ENCODE peak calls at places on chromosomes 2 and 18, in eight cellular contexts. D is heart left ventricle, Y is neural crest cell, U is memory B cell, N is NCI-H748 treated with DMSO at 0.1 percent for 48 hours, Z is HS-27A, B is NCI-H1694, H is ureter. I is an unnamed sample.

GRCh38 chr2:60629263-60629662 is 75.8 kb upstream of the BCL11A start:
- DNase-seq in D (no peak), Y (no peak), U (no peak), N (no peak), Z (no peak), B (no peak), H (no peak), I (no peak)

GRCh38 chr2:31037058-31037457 is 101.2 kb downstream of the GALNT14 start:
- DNase-seq in D (no peak), Y (no peak), U (no peak), N (no peak), Z (no peak), B (no peak), H (no peak), I (no peak)

GRCh38 chr2:105380432-105381118 is 18.3 kb downstream of the FHL2 start:
- DNase-seq in D (no peak), Y (no peak), U (no peak), N (no peak), Z (no peak), B (no peak), H (no peak), I (no peak)

GRCh38 chr2:201532686-201533304 is 81.3 kb downstream of the STRADB start:
- DNase-seq in D (no peak), Y (no peak), U (no peak), N (no peak), Z (peak), B (no peak), H (no peak), I (no peak)

GRCh38 chr18:25005602-25006375 is 346.2 kb downstream of the ZNF521 start:
- DNase-seq in D (no peak), Y (no peak), U (no peak), N (no peak), Z (no peak), B (no peak), H (no peak), I (no peak)

GRCh38 chr2:2152451-2152850 is 178.6 kb downstream of the MYT1L start:
- DNase-seq in D (no peak), Y (no peak), U (no peak), N (no peak), Z (no peak), B (no peak), H (no peak), I (no peak)

GRCh38 chr2:217277646-217278048 is 417.8 kb upstream of the TNP1 start:
- DNase-seq in D (peak), Y (no peak), U (no peak), N (no peak), Z (peak), B (no peak), H (no peak), I (peak)

GRCh38 chr2:52144588-52144987 is 1112.7 kb upstream of the NRXN1 start:
- DNase-seq in D (no peak), Y (no peak), U (no peak), N (no peak), Z (no peak), B (no peak), H (no peak), I (no peak)

GRCh38 chr2:33086400-33087015 is 139.8 kb downstream of the LTBP1 start:
- DNase-seq in D (peak), Y (no peak), U (no peak), N (no peak), Z (no peak), B (no peak), H (no peak), I (no peak)

GRCh38 chr2:182444806-182445205 is 18.0 kb upstream of the PDE1A start:
- DNase-seq in D (no peak), Y (no peak), U (no peak), N (no peak), Z (peak), B (no peak), H (no peak), I (no peak)

I was measured in psoas muscle.